ENCODE peak calls at places on chromosomes 16 and 17, in four cellular contexts. W is H54, B is hepatocyte, Q is hepatic stellate cell. X is an unnamed sample.

GRCh38 chr17:9071921-9072503 is 50.7 kb downstream of the NTN1 start:
- DNase-seq in W (no peak), B (no peak), Q (no peak), X (no peak)

GRCh38 chr17:74569392-74570003 is 2.2 kb upstream of the CD300H start:
- DNase-seq in W (peak), B (peak), Q (no peak), X (peak)

GRCh38 chr16:87968541-87968940 is 17.3 kb downstream of the BANP start:
- DNase-seq in W (no peak), B (no peak), Q (no peak), X (no peak)

GRCh38 chr17:45886852-45887251 is 7.5 kb upstream of the MAPT start:
- DNase-seq in W (no peak), B (no peak), Q (no peak), X (no peak)

GRCh38 chr17:40646791-40647548 is 648 bp downstream of the SMARCE1 start:
- DNase-seq in W (no peak), B (peak), Q (no peak), X (no peak)

GRCh38 chr17:80195671-80196529 is 24.2 kb downstream of the SGSH start:
- DNase-seq in W (peak), B (no peak), Q (peak), X (no peak)

GRCh38 chr17:16304832-16305231 is 48.4 kb downstream of the CENPV start:
- DNase-seq in W (no peak), B (peak), Q (no peak), X (no peak)

GRCh38 chr17:50304781-50305404 is 30.6 kb downstream of the TMEM92 start:
- DNase-seq in W (no peak), B (no peak), Q (peak), X (no peak)

GRCh38 chr16:57260294-57260929 is 15.4 kb downstream of the ARL2BP start:
- DNase-seq in W (peak), B (peak), Q (peak), X (peak)

GRCh38 chr17:79905832-79906231 is 66.6 kb upstream of the CBX4 start:
- DNase-seq in W (no peak), B (peak), Q (no peak), X (no peak)

GRCh38 chr17:77288115-77288619 is 147.4 kb downstream of the SEC14L1 start:
- DNase-seq in W (no peak), B (no peak), Q (no peak), X (no peak)

GRCh38 chr17:63534078-63534570 is 11.0 kb downstream of the KCNH6 start:
- DNase-seq in W (no peak), B (no peak), Q (no peak), X (no peak)

GRCh38 chr16:69924777-69925191 is 26.4 kb upstream of the CLEC18A start:
- DNase-seq in W (peak), B (peak), Q (peak), X (peak)

GRCh38 chr17:10845388-10845751 is 7.5 kb upstream of the PIRT start:
- DNase-seq in W (no peak), B (no peak), Q (no peak), X (no peak)

GRCh38 chr17:50559674-50560184 is 786 bp upstream of the CACNA1G start:
- DNase-seq in W (peak), B (peak), Q (no peak), X (peak)

GRCh38 chr16:62068747-62069146 is 32.5 kb upstream of the CDH8 start:
- DNase-seq in W (peak), B (no peak), Q (no peak), X (no peak)

GRCh38 chr17:44222112-44222869 is 2.8 kb upstream of the UBTF start:
- DNase-seq in W (peak), B (peak), Q (peak), X (peak)

X was measured in tibial artery.